ENCODE peak calls at places on chromosomes 6 and 20, in ten cellular contexts. V is AG04450, S is kidney epithelial cell, Z is breast epithelium, A is sigmoid colon, R is mammary epithelial cell, U is cardiac muscle cell, L is left ventricle myocardium inferior, M is glutamatergic neuron, Y is psoas muscle. X is an unnamed sample.
A peak's percentile ranks its signal among the peaks of the same experiment; 100 is the strongest.

GRCh38 chr6:42142118-42142835 is at the start of gene C6orf132:
- DNase-seq in L (no peak), R (peak; percentile 74), U (peak; percentile 45), S (no peak), A (no peak), M (peak; percentile 65), Z (peak; percentile 87), Y (peak; percentile 30), V (no peak), X (no peak)

GRCh38 chr6:110158479-110158878 is 21.0 kb downstream of the WASF1 start:
- DNase-seq in M (no peak), A (no peak), Y (no peak), V (no peak), S (no peak), Z (no peak), R (peak; percentile 10), U (no peak), L (no peak), X (no peak)

GRCh38 chr20:58690351-58690750 is 2.2 kb upstream of the NPEPL1 start:
- DNase-seq in U (peak; percentile 7), L (no peak), Z (no peak), A (no peak), R (no peak), V (no peak), M (no peak), Y (no peak), S (no peak), X (no peak)

GRCh38 chr6:3290501-3291211 is 31.9 kb downstream of the PSMG4 start:
- DNase-seq in A (peak; percentile 51), V (no peak), Y (no peak), U (no peak), M (no peak), R (no peak), S (no peak), Z (no peak), L (no peak), X (peak; percentile 56)

GRCh38 chr6:157272866-157273755 is 50.2 kb downstream of the TMEM242 start:
- DNase-seq in V (no peak), M (no peak), Z (no peak), L (no peak), Y (no peak), A (no peak), R (no peak), S (no peak), U (no peak), X (peak; percentile 62)

GRCh38 chr20:47784599-47785320 is 521 bp downstream of the SULF2 start:
- DNase-seq in A (no peak), S (no peak), V (no peak), R (peak; percentile 62), U (peak; percentile 67), M (peak; percentile 52), Y (peak; percentile 36), L (peak; percentile 48), Z (no peak), X (no peak)

GRCh38 chr20:34974246-34974645 is 18.6 kb downstream of the MYH7B start:
- DNase-seq in Z (no peak), U (no peak), M (no peak), V (no peak), A (no peak), S (no peak), R (no peak), L (no peak), Y (no peak), X (no peak)

GRCh38 chr6:150485559-150486517 is 113.8 kb upstream of the PLEKHG1 start:
- DNase-seq in L (no peak), U (peak; percentile 55), R (no peak), Z (no peak), A (no peak), M (no peak), V (no peak), Y (no peak), S (no peak), X (no peak)

GRCh38 chr20:59724457-59725366 is 120.4 kb downstream of the PHACTR3 start:
- DNase-seq in R (no peak), A (no peak), Y (no peak), L (no peak), V (no peak), U (no peak), Z (no peak), S (no peak), M (no peak), X (no peak)

GRCh38 chr20:61908057-61909026 is 157.3 kb downstream of the TAF4 start:
- DNase-seq in A (no peak), Y (no peak), S (no peak), R (no peak), Z (no peak), M (peak; percentile 10), L (no peak), U (no peak), V (no peak), X (no peak)
- TF ChIP-seq CTCF in A (no peak), Y (no peak), S (no peak), R (no peak), Z (no peak), M (no peak), L (no peak), U (no peak), V (no peak), X (no peak)

GRCh38 chr20:49775229-49775693 is 37.4 kb upstream of the SLC9A8 start:
- DNase-seq in M (no peak), Y (peak; percentile 77), U (peak; percentile 90), Z (no peak), R (peak; percentile 75), V (no peak), S (peak; percentile 97), A (peak; percentile 72), L (no peak), X (no peak)

GRCh38 chr20:49784291-49784690 is 28.3 kb upstream of the SLC9A8 start:
- DNase-seq in Z (no peak), S (no peak), A (no peak), V (no peak), Y (no peak), L (no peak), U (no peak), M (no peak), R (no peak), X (no peak)

GRCh38 chr20:49781676-49782075 is 31.0 kb upstream of the SLC9A8 start:
- DNase-seq in L (no peak), Z (no peak), M (no peak), U (no peak), R (no peak), Y (no peak), V (no peak), S (no peak), A (no peak), X (no peak)

GRCh38 chr20:49785149-49785850 is 27.3 kb upstream of the SLC9A8 start:
- DNase-seq in S (no peak), M (no peak), A (no peak), V (no peak), Z (no peak), L (no peak), U (no peak), R (no peak), Y (no peak), X (no peak)

DNA sequence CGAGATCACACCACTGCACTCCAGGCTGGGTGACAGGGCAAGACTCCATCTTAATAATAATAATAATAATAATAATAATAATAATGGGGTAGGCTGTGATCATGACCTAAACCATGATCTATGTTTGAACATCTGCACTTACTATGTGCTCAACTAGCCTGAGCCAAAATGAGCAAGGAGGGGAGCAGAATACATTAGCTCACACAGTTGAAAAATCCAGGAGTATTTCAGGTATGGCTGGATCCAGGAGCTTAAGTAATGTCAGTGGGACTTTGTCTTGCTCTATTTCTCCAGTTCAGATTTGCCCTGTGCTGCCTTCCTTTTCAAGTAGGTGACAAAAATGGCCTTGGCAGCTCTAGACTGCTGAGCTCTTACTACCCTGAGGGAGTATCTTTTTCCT is 32.7 kb upstream of the SLC9A8 start:
- DNase-seq in S (no peak), M (no peak), Z (no peak), U (no peak), A (no peak), L (no peak), V (no peak), Y (no peak), R (no peak), X (no peak)
- TF ChIP-seq CTCF in S (no peak), M (no peak), Z (no peak), U (no peak), A (no peak), L (no peak), V (no peak), Y (no peak), R (no peak), X (no peak)

GRCh38 chr6:11769244-11769643 is 9.4 kb downstream of the ADTRP start:
- DNase-seq in A (no peak), M (no peak), U (no peak), R (peak; percentile 77), Z (no peak), S (no peak), Y (no peak), L (no peak), V (no peak), X (no peak)
- TF ChIP-seq CTCF in A (no peak), M (no peak), U (no peak), R (no peak), Z (no peak), S (no peak), Y (no peak), L (no peak), V (no peak), X (no peak)

DNA sequence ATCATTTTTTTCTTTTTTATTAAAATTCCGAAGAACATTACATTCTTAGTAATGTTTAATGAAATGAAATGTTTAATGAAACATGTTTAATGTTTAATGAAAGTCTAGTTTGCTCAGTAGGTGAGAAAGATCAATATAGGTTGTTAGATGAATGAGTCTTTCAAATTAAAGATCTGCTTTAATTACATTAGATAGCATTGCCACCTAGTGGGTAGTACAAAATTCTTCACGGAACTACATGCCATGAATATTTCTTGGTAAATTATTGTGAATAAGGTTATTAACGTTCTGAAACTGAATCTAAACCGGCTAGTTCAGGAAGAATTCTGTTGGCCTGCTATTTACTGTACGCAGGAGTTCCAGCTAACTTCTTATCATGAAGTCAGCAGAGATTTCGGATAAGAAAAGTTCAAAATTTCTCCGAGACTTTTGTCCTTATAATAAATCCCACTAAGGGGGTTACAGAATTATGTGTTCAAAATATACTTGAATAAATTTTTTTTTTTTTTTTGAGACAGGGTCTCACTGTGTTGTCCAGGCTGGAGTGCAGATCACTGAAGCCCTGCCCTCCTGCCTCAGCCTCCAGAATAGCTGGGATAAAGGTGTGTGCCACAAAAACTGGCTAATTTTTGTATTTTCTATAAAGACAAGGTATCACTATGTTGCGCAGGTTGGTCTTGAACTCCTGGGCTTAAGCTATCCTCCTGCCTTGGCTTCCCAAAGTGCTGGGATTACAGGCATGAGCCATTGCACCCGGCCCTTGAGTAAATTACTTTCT is 7.9 kb upstream of the GMNN start:
- DNase-seq in U (peak; percentile 56), R (peak; percentile 20), Y (no peak), L (no peak), V (no peak), Z (no peak), A (no peak), M (no peak), S (no peak), X (no peak)
- TF ChIP-seq CTCF in U (peak; percentile 44), R (peak; percentile 39), Y (peak; percentile 42), L (peak; percentile 55), V (peak; percentile 51), Z (peak; percentile 37), A (no peak), M (no peak), S (peak; percentile 33), X (peak; percentile 85)